ENCODE peak calls at places on chromosomes 11 and 22, in five cellular contexts. T is tibial nerve; H is naive thymus-derived CD4-positive, alpha-beta T cell; W is aorta; X is left lung. A is an unnamed sample.

GRCh38 chr11:83724704-83725114 is 438.5 kb upstream of the CCDC90B start:
- DNase-seq in W (no peak), X (peak), H (no peak), T (no peak), A (no peak)

GRCh38 chr11:129917231-129917630 is 21.9 kb upstream of the NFRKB start:
- DNase-seq in W (no peak), X (no peak), H (no peak), T (no peak), A (no peak)

GRCh38 chr22:46068908-46069481 is 81.3 kb upstream of the PPARA start:
- DNase-seq in H (no peak), W (peak), X (peak), T (peak), A (peak)

GRCh38 chr22:46528121-46528610 is 9.3 kb downstream of the CELSR1 start:
- DNase-seq in T (no peak), H (no peak), X (peak), W (no peak), A (no peak)

GRCh38 chr11:120383518-120384155 is 47.4 kb downstream of the ARHGEF12 start:
- DNase-seq in H (no peak), T (no peak), W (no peak), X (no peak), A (no peak)

GRCh38 chr11:25981998-25982397 is 349.9 kb upstream of the ANO3 start:
- DNase-seq in T (no peak), H (no peak), X (no peak), W (no peak), A (no peak)

GRCh38 chr22:47213571-47214230 is 451.3 kb downstream of the TBC1D22A start:
- DNase-seq in H (no peak), X (peak), W (no peak), T (no peak), A (no peak)

GRCh38 chr11:63908631-63909491 is 8.1 kb downstream of the RCOR2 start:
- DNase-seq in H (no peak), W (peak), T (no peak), X (no peak), A (no peak)

GRCh38 chr11:72224587-72225410 is at the start of gene INPPL1:
- DNase-seq in T (no peak), X (peak), W (peak), H (no peak), A (peak)

GRCh38 chr11:60864856-60865513 is 2.4 kb upstream of the ZP1 start:
- DNase-seq in W (no peak), T (no peak), H (no peak), X (no peak), A (peak)

GRCh38 chr11:10382518-10382917 is 72.5 kb upstream of the AMPD3 start:
- DNase-seq in H (no peak), T (no peak), X (no peak), W (no peak), A (no peak)

GRCh38 chr11:4134844-4135243 is 40.2 kb downstream of the RRM1 start:
- DNase-seq in W (no peak), H (no peak), T (no peak), X (no peak), A (no peak)

GRCh38 chr11:56659755-56660154 is 3.7 kb upstream of the OR5AR1 start:
- DNase-seq in H (no peak), T (no peak), W (no peak), X (no peak), A (no peak)

GRCh38 chr11:68113986-68114385 is 7.2 kb downstream of the CHKA start:
- DNase-seq in H (no peak), W (no peak), T (no peak), X (no peak), A (no peak)

GRCh38 chr22:44597616-44598015 is 99.6 kb upstream of the RTL6 start:
- DNase-seq in H (no peak), X (no peak), T (no peak), W (no peak), A (no peak)

GRCh38 chr22:46753360-46753759 is 9.1 kb upstream of the TBC1D22A start:
- DNase-seq in X (no peak), W (no peak), H (no peak), T (no peak), A (no peak)

GRCh38 chr11:367956-368413 is 1.3 kb upstream of the B4GALNT4 start:
- DNase-seq in T (no peak), X (no peak), H (no peak), W (no peak), A (no peak)

GRCh38 chr22:19086944-19087343 is 35.3 kb downstream of the DGCR2 start:
- DNase-seq in W (no peak), T (no peak), X (no peak), H (no peak), A (no peak)

GRCh38 chr22:23938328-23939016 is 22.5 kb downstream of the GSTT2B start:
- DNase-seq in T (no peak), W (no peak), X (no peak), H (no peak), A (no peak)

GRCh38 chr11:61964941-61965282 is 2.5 kb downstream of the FTH1 start:
- DNase-seq in H (no peak), W (no peak), T (no peak), X (peak), A (no peak)

GRCh38 chr11:32386770-32387377 is 48.5 kb downstream of the WT1 start:
- DNase-seq in W (no peak), T (no peak), X (no peak), H (no peak), A (no peak)

GRCh38 chr11:69645801-69646492 is 5.0 kb downstream of the CCND1 start:
- DNase-seq in T (no peak), X (no peak), W (peak), H (no peak), A (no peak)

GRCh38 chr22:37001826-37002225 is 17.4 kb downstream of the TST start:
- DNase-seq in W (no peak), T (no peak), H (no peak), X (no peak), A (no peak)

GRCh38 chr11:119567667-119568582 is 145.0 kb upstream of the THY1 start:
- DNase-seq in T (no peak), W (no peak), X (no peak), H (no peak), A (no peak)

GRCh38 chr11:123107945-123108344 is 46.0 kb upstream of the HSPA8 start:
- DNase-seq in H (no peak), T (no peak), W (no peak), X (no peak), A (no peak)

GRCh38 chr11:14184548-14184947 is 174.4 kb downstream of the RRAS2 start:
- DNase-seq in W (no peak), T (no peak), X (no peak), H (no peak), A (peak)

GRCh38 chr11:94948070-94948617 is 25.2 kb downstream of the CWC15 start:
- DNase-seq in W (no peak), H (no peak), T (no peak), X (no peak), A (no peak)

GRCh38 chr11:133441964-133442660 is 90.2 kb downstream of the OPCML start:
- DNase-seq in X (no peak), W (no peak), T (no peak), H (no peak), A (no peak)
- H3K4me3 ChIP-seq in X (no peak), W (no peak), T (no peak), H (no peak), A (no peak)

GRCh38 chr11:33544593-33545373 is 155.8 kb downstream of the C11orf91 start:
- DNase-seq in H (no peak), W (no peak), X (no peak), T (no peak), A (no peak)
- H3K27ac ChIP-seq in H (no peak), W (no peak), X (no peak), T (no peak), A (no peak)

GRCh38 chr22:42500836-42501179 is 18.8 kb downstream of the RRP7A start:
- DNase-seq in T (no peak), W (peak), X (no peak), H (no peak), A (no peak)
- H3K4me3 ChIP-seq in T (peak), W (no peak), X (no peak), H (peak), A (peak)

GRCh38 chr11:118530180-118530682 is 761 bp upstream of the TMEM25 start:
- DNase-seq in W (no peak), T (no peak), H (no peak), X (no peak), A (no peak)
- H3K27ac ChIP-seq in W (peak), T (peak), H (peak), X (peak), A (peak)